ENCODE peak calls at places on chromosomes 5 and 9, in six cellular contexts. C is stimulated activated CD4-positive, alpha-beta T cell treated with anti-CD3 and anti-CD28 coated beads, TNF-alpha, amount 100 ng/mL, for 1 hour; I is endothelial cell; N is non-pigmented ciliary epithelial cell; S is M059J; P is AG04450. T is an unnamed sample.

GRCh38 chr9:96486351-96487029 is 36.5 kb downstream of the HABP4 start:
- DNase-seq in C (no peak), I (no peak), N (peak; percentile 83), S (peak; percentile 88), P (peak; percentile 45), T (peak; percentile 79)

GRCh38 chr9:127717766-127718165 is 1.9 kb downstream of the TTC16 start:
- DNase-seq in C (no peak), I (no peak), N (no peak), S (peak; percentile 33), P (no peak), T (peak; percentile 28)

GRCh38 chr5:133124891-133125290 is 73.1 kb downstream of the HSPA4 start:
- DNase-seq in C (no peak), I (no peak), N (no peak), S (no peak), P (no peak), T (no peak)

GRCh38 chr9:108663381-108663876 is 192.4 kb downstream of the ACTL7B start:
- DNase-seq in C (no peak), I (no peak), N (no peak), S (no peak), P (no peak), T (no peak)

GRCh38 chr9:123418052-123418430 is 62.0 kb downstream of the CRB2 start:
- DNase-seq in C (no peak), I (no peak), N (no peak), S (no peak), P (no peak), T (no peak)

GRCh38 chr9:130858734-130859705 is 24.0 kb downstream of the ABL1 start:
- DNase-seq in C (no peak), I (no peak), N (no peak), S (no peak), P (no peak), T (no peak)

GRCh38 chr5:65184780-65185179 is 296.9 kb downstream of the ADAMTS6 start:
- DNase-seq in C (no peak), I (no peak), N (no peak), S (no peak), P (no peak), T (no peak)

GRCh38 chr5:109655841-109656240 is 33.9 kb upstream of the MAN2A1 start:
- DNase-seq in C (no peak), I (no peak), N (no peak), S (peak; percentile 53), P (no peak), T (no peak)

GRCh38 chr9:137199411-137200121 is 975 bp downstream of the TPRN start:
- DNase-seq in C (no peak), I (no peak), N (no peak), S (no peak), P (no peak), T (no peak)